ENCODE peak calls at places on chromosomes 7 and 10, in nine cellular contexts. B, S, Z, G, L, V, N, U and T are unnamed samples.

GRCh38 chr10:47376522-47377220 is 7.4 kb downstream of the ZNF488 start:
- DNase-seq in G (no peak), U (no peak), B (no peak), L (peak), Z (no peak), S (no peak), N (no peak), V (no peak), T (no peak)

GRCh38 chr7:84076219-84076618 is 118.4 kb downstream of the SEMA3A start:
- DNase-seq in V (no peak), B (no peak), U (no peak), G (no peak), N (no peak), Z (no peak), S (no peak), L (no peak), T (no peak)

GRCh38 chr7:2379821-2380450 is 23.5 kb upstream of the CHST12 start:
- DNase-seq in B (no peak), Z (no peak), V (no peak), N (no peak), U (no peak), L (no peak), S (no peak), G (no peak), T (no peak)

GRCh38 chr10:94358480-94358879 is 4.3 kb downstream of the NOC3L start:
- DNase-seq in N (no peak), L (no peak), S (no peak), B (no peak), Z (no peak), G (peak), V (no peak), U (no peak), T (no peak)

GRCh38 chr7:42805601-42806000 is 106.3 kb downstream of the C7orf25 start:
- DNase-seq in V (no peak), Z (no peak), N (no peak), S (no peak), L (no peak), B (no peak), U (no peak), G (no peak), T (no peak)

GRCh38 chr10:94076325-94076841 is 82.7 kb downstream of the PLCE1 start:
- DNase-seq in U (no peak), V (no peak), S (no peak), Z (no peak), L (peak), G (peak), N (no peak), B (no peak), T (peak)

GRCh38 chr7:71972513-71972912 is 439.6 kb downstream of the CALN1 start:
- DNase-seq in U (no peak), Z (no peak), V (no peak), B (no peak), G (no peak), S (no peak), L (no peak), N (no peak), T (no peak)

GRCh38 chr7:101171442-101171837 is 6.1 kb upstream of the VGF start:
- DNase-seq in V (no peak), N (no peak), G (no peak), U (no peak), B (no peak), S (no peak), L (no peak), Z (no peak), T (no peak)

GRCh38 chr7:107907790-107908189 is 16.8 kb downstream of the DLD start:
- DNase-seq in V (no peak), G (no peak), B (no peak), S (no peak), L (no peak), U (no peak), N (no peak), Z (no peak), T (no peak)

GRCh38 chr7:28955723-28956607 is 2.2 kb downstream of the TRIL start:
- DNase-seq in U (peak), B (peak), V (no peak), Z (no peak), N (peak), G (peak), L (peak), S (peak), T (peak)

GRCh38 chr10:7635431-7636125 is 31.2 kb downstream of the ITIH5 start:
- DNase-seq in L (no peak), V (no peak), U (no peak), N (no peak), B (no peak), Z (no peak), G (no peak), S (no peak), T (no peak)

GRCh38 chr7:126394406-126394805 is 858.3 kb downstream of the GRM8 start:
- DNase-seq in N (peak), L (no peak), Z (no peak), S (no peak), U (no peak), B (no peak), V (no peak), G (no peak), T (no peak)

GRCh38 chr10:78804356-78805032 is 264.3 kb upstream of the ZMIZ1 start:
- DNase-seq in N (no peak), Z (no peak), S (no peak), V (no peak), G (no peak), U (peak), B (peak), L (no peak), T (no peak)

GRCh38 chr7:110253083-110253482 is 837.8 kb upstream of the LRRN3 start:
- DNase-seq in Z (no peak), G (peak), S (no peak), L (no peak), N (no peak), U (no peak), V (peak), B (no peak), T (no peak)

GRCh38 chr7:51316666-51317581 is at the start of gene COBL:
- DNase-seq in B (peak), G (no peak), U (peak), Z (no peak), N (peak), L (peak), V (no peak), S (peak), T (peak)

GRCh38 chr7:100705341-100705752 is 574 bp upstream of the POP7 start:
- DNase-seq in L (peak), Z (peak), U (peak), S (peak), V (no peak), B (peak), G (peak), N (peak), T (peak)

GRCh38 chr7:84946549-84946948 is 240.3 kb downstream of the SEMA3D start:
- DNase-seq in L (no peak), Z (no peak), V (no peak), N (no peak), G (no peak), U (no peak), B (no peak), S (no peak), T (no peak)

GRCh38 chr7:66110861-66111260 is 3.8 kb upstream of the CRCP start:
- DNase-seq in L (no peak), Z (no peak), V (no peak), N (no peak), B (no peak), U (no peak), G (peak), S (no peak), T (no peak)

GRCh38 chr7:105268056-105268455 is 120.7 kb downstream of the SRPK2 start:
- DNase-seq in V (no peak), B (no peak), U (no peak), G (peak), S (no peak), L (no peak), Z (no peak), N (no peak), T (no peak)

GRCh38 chr7:744854-745430 is 17.9 kb upstream of the PRKAR1B start:
- DNase-seq in N (peak), V (no peak), B (no peak), U (no peak), G (no peak), S (no peak), Z (no peak), L (no peak), T (peak)

GRCh38 chr7:16708496-16708895 is 45.1 kb upstream of the TSPAN13 start:
- DNase-seq in V (no peak), B (no peak), U (no peak), G (no peak), Z (no peak), L (no peak), S (no peak), N (no peak), T (no peak)

GRCh38 chr7:416761-417624 is 102.7 kb downstream of the PDGFA start:
- DNase-seq in N (peak), G (no peak), Z (no peak), S (no peak), B (peak), U (no peak), V (no peak), L (no peak), T (no peak)

GRCh38 chr7:1550005-1550845 is 5.8 kb downstream of the TMEM184A start:
- DNase-seq in N (peak), S (no peak), B (no peak), U (no peak), G (no peak), V (no peak), Z (no peak), L (no peak), T (no peak)

GRCh38 chr7:12715372-12716133 is 28.1 kb downstream of the ARL4A start:
- DNase-seq in S (peak), U (peak), L (peak), G (peak), B (peak), N (no peak), Z (no peak), V (peak), T (peak)

GRCh38 chr7:90968871-90969270 is 295.4 kb upstream of the FZD1 start:
- DNase-seq in L (no peak), V (no peak), S (no peak), Z (no peak), B (no peak), U (no peak), G (no peak), N (no peak), T (no peak)

GRCh38 chr10:113087082-113088029 is 137.3 kb downstream of the TCF7L2 start:
- DNase-seq in N (no peak), V (no peak), L (peak), B (peak), S (peak), G (peak), Z (no peak), U (no peak), T (peak)

GRCh38 chr10:125060851-125061556 is 99.4 kb downstream of the CTBP2 start:
- DNase-seq in G (peak), U (peak), S (peak), B (peak), N (peak), Z (no peak), V (no peak), L (peak), T (peak)

GRCh38 chr10:90842710-90843109 is 15.1 kb downstream of the HTR7 start:
- DNase-seq in L (no peak), S (no peak), G (no peak), U (no peak), Z (no peak), B (no peak), V (no peak), N (no peak), T (no peak)

GRCh38 chr7:117809958-117810357 is 63.3 kb downstream of the CTTNBP2 start:
- DNase-seq in V (no peak), G (peak), L (no peak), B (no peak), U (no peak), S (peak), Z (no peak), N (no peak), T (no peak)

GRCh38 chr7:20794676-20795075 is 8.0 kb upstream of the SP8 start:
- DNase-seq in L (no peak), G (no peak), V (no peak), S (no peak), N (no peak), U (no peak), B (no peak), Z (no peak), T (no peak)

GRCh38 chr10:1179346-1180070 is 123.3 kb downstream of the WDR37 start:
- DNase-seq in V (no peak), G (no peak), N (no peak), B (no peak), Z (no peak), L (no peak), S (no peak), U (no peak), T (no peak)

GRCh38 chr10:111076682-111077661 is at the start of gene ADRA2A:
- DNase-seq in G (peak), N (peak), S (peak), V (no peak), U (peak), B (no peak), L (peak), Z (no peak), T (peak)

GRCh38 chr7:27709137-27710075 is 30.6 kb upstream of the TAX1BP1 start:
- DNase-seq in U (no peak), L (no peak), G (peak), B (no peak), N (no peak), S (no peak), Z (no peak), V (no peak), T (no peak)

GRCh38 chr10:118725784-118726507 is 28.8 kb downstream of the CACUL1 start:
- DNase-seq in L (no peak), N (no peak), B (no peak), U (no peak), Z (no peak), S (no peak), V (no peak), G (peak), T (no peak)

GRCh38 chr10:91672021-91672608 is 39.2 kb upstream of the PPP1R3C start:
- DNase-seq in G (peak), N (no peak), S (no peak), B (no peak), Z (no peak), L (no peak), U (no peak), V (no peak), T (no peak)

GRCh38 chr10:25017247-25017590 is 807 bp downstream of the THNSL1 start:
- DNase-seq in B (no peak), G (peak), V (no peak), L (peak), N (no peak), U (peak), Z (no peak), S (peak), T (no peak)

GRCh38 chr10:25015927-25016348 is at the start of gene ENKUR:
- DNase-seq in L (peak), G (peak), V (no peak), B (peak), N (peak), U (peak), Z (peak), S (peak), T (peak)

GRCh38 chr10:25016349-25017246 is at the start of gene THNSL1:
- DNase-seq in V (peak), N (peak), S (peak), B (peak), G (peak), L (peak), Z (peak), U (peak), T (peak)

GRCh38 chr10:25018703-25019102 is 2.3 kb downstream of the THNSL1 start:
- DNase-seq in L (no peak), G (no peak), Z (no peak), N (no peak), S (no peak), B (no peak), V (no peak), U (no peak), T (no peak)

DNA sequence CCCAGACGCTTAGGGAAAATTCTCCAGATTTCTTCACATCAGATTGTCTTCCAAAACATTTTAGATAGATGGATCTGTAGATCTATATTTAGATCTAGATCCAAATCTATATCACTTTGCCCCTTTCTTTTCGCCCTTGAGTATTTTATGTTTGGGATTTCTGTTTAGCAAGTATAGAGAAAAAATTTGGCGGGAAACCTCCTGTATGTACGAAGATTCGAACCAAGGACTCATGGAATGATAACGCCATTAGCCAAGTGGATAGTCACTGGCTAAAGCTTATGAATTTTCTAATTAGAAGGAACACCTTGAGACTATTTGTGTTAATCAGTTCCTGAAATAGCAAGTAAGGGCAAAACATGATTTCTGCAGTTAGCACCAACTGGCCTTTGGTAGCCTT is 1.2 kb downstream of the THNSL1 start:
- DNase-seq in U (no peak), N (no peak), B (no peak), V (no peak), S (no peak), Z (no peak), G (no peak), L (no peak), T (no peak)
- H3K27ac ChIP-seq in U (peak), N (peak), B (peak), V (peak), S (peak), Z (peak), G (no peak), L (peak), T (peak)

GRCh38 chr7:47950714-47951113 is 2.4 kb upstream of the PKD1L1 start:
- DNase-seq in U (peak), N (no peak), V (no peak), G (no peak), Z (no peak), L (peak), S (no peak), B (peak), T (no peak)
- H3K27ac ChIP-seq in U (no peak), N (peak), V (no peak), G (no peak), Z (no peak), L (peak), S (no peak), B (peak), T (no peak)

DNA sequence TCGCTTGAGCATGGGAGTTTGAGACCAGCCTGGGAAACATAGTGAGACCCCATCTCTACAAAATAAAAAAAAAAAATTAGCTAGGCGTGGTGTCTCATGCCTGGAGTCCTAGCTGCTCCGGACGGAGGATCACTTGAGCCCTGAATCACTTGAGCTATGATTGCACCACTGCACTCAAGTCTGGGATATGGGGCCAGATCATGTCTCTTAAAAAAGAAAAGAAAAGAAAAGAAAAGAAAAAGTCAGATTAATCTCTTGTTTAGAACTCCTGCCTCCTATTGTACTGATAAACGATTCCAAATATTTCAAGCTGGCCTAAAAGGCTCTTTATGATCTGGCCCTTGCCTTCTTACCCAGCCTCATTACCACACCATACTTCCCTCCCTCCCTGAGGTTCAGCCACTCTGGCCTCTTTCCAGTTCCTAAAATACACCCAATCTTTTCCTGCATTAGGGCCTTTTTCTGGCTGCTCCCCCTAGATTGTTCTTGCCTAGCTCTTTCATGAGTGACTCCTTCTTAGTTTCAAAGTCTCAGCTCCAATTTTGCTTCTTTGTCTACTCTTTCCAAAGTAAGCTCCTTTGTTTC is 41.7 kb downstream of the VCL start:
- DNase-seq in U (no peak), S (no peak), L (no peak), V (no peak), B (peak), Z (no peak), G (peak), N (no peak), T (peak)
- H3K27ac ChIP-seq in U (no peak), S (no peak), L (peak), V (no peak), B (peak), Z (no peak), G (peak), N (peak), T (no peak)

GRCh38 chr7:142812437-142813215 is 41.9 kb downstream of the PRSS2 start:
- DNase-seq in N (no peak), S (no peak), B (no peak), L (no peak), V (no peak), Z (no peak), U (no peak), G (no peak), T (no peak)
- H3K27ac ChIP-seq in N (no peak), S (no peak), B (no peak), L (no peak), V (no peak), Z (no peak), U (no peak), G (no peak), T (no peak)

DNA sequence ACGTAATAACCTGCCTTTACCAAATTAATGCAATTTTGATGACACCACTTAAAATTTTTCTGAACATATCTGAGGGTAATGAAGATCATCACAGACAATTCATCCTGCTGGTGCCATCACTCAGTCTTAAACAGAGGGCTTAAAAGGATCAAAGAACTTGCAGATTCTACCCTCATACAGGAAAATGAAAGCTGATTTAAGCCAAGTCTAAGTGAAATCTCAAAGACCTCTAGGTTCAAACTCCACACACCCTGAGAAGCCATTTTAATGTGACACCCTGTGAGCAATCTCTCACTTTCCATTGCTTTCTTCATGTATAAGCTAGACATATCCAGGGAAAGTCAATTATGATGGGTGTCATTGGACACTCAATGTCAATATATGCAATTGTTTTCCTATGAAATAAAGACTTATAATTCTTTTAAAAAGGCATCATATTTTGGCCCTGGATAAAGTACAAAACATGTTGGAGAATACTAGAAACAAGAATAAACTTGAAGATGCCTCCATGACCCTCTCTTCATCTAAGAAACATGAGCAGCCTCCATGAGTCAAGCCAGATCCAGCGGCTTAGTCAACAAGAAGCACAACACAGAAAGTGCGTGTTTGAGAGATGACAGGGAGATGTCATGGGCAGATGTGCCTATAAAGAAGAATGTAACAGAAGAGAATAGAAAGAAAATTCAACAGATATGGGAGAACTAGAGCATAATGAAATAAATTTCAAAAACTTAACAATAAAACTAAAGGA is 291.9 kb downstream of the PARD3 start:
- DNase-seq in S (no peak), B (no peak), G (peak), U (no peak), L (no peak), V (no peak), N (no peak), Z (no peak), T (no peak)
- H3K27ac ChIP-seq in S (no peak), B (no peak), G (no peak), U (no peak), L (no peak), V (no peak), N (no peak), Z (no peak), T (no peak)

GRCh38 chr7:24372973-24373372 is 89.0 kb downstream of the NPY start:
- DNase-seq in V (no peak), B (no peak), Z (no peak), N (no peak), L (no peak), G (no peak), S (no peak), U (no peak), T (no peak)
- H3K27ac ChIP-seq in V (no peak), B (no peak), Z (no peak), N (no peak), L (no peak), G (no peak), S (no peak), U (no peak), T (no peak)